ENCODE peak calls at places on chromosome 14, in five cellular contexts. One of them, this sample, is unnamed.

GRCh38 chr14:104983231-104983721 is 2.3 kb upstream of the CLBA1 start:
- DNase-seq in nephron progenitor cell: no peak
- DNase-seq in A549: no peak
- DNase-seq in neural progenitor cell: no peak
- DNase-seq in suprapubic skin: peak
- DNase-seq in this sample: no peak

GRCh38 chr14:74655597-74656389 is 43.8 kb upstream of the LTBP2 start:
- DNase-seq in nephron progenitor cell: no peak
- DNase-seq in A549: peak
- DNase-seq in neural progenitor cell: no peak
- DNase-seq in suprapubic skin: no peak
- DNase-seq in this sample: no peak

GRCh38 chr14:24040692-24041091 is 11.1 kb upstream of the CARMIL3 start:
- DNase-seq in nephron progenitor cell: no peak
- DNase-seq in A549: no peak
- DNase-seq in neural progenitor cell: no peak
- DNase-seq in suprapubic skin: no peak
- DNase-seq in this sample: no peak

GRCh38 chr14:77660754-77661153 is 44.3 kb upstream of the SPTLC2 start:
- DNase-seq in nephron progenitor cell: no peak
- DNase-seq in A549: no peak
- DNase-seq in neural progenitor cell: peak
- DNase-seq in suprapubic skin: no peak
- DNase-seq in this sample: no peak

GRCh38 chr14:77125275-77126073 is 16.1 kb downstream of the ZDHHC22 start:
- DNase-seq in nephron progenitor cell: no peak
- DNase-seq in A549: no peak
- DNase-seq in neural progenitor cell: peak
- DNase-seq in suprapubic skin: no peak
- DNase-seq in this sample: no peak

GRCh38 chr14:103546651-103547454 is 15.6 kb downstream of the BAG5 start:
- DNase-seq in nephron progenitor cell: peak
- DNase-seq in A549: peak
- DNase-seq in neural progenitor cell: peak
- DNase-seq in suprapubic skin: peak
- DNase-seq in this sample: no peak

GRCh38 chr14:72776701-72777255 is 117.1 kb downstream of the DPF3 start:
- DNase-seq in nephron progenitor cell: no peak
- DNase-seq in A549: no peak
- DNase-seq in neural progenitor cell: no peak
- DNase-seq in suprapubic skin: no peak
- DNase-seq in this sample: no peak

GRCh38 chr14:74081491-74081890 is 2.8 kb downstream of the ALDH6A1 start:
- DNase-seq in nephron progenitor cell: no peak
- DNase-seq in A549: no peak
- DNase-seq in neural progenitor cell: no peak
- DNase-seq in suprapubic skin: no peak
- DNase-seq in this sample: no peak

GRCh38 chr14:103050935-103051334 is 6.4 kb downstream of the CDC42BPB start:
- DNase-seq in nephron progenitor cell: no peak
- DNase-seq in A549: no peak
- DNase-seq in neural progenitor cell: no peak
- DNase-seq in suprapubic skin: no peak
- DNase-seq in this sample: no peak

GRCh38 chr14:53792909-53793308 is 163.7 kb downstream of the BMP4 start:
- DNase-seq in nephron progenitor cell: no peak
- DNase-seq in A549: no peak
- DNase-seq in neural progenitor cell: peak
- DNase-seq in suprapubic skin: no peak
- DNase-seq in this sample: no peak
- TF ChIP-seq CTCF in nephron progenitor cell: no peak
- TF ChIP-seq CTCF in A549: no peak
- TF ChIP-seq CTCF in neural progenitor cell: peak
- TF ChIP-seq CTCF in suprapubic skin: no peak
- TF ChIP-seq CTCF in this sample: no peak

DNA sequence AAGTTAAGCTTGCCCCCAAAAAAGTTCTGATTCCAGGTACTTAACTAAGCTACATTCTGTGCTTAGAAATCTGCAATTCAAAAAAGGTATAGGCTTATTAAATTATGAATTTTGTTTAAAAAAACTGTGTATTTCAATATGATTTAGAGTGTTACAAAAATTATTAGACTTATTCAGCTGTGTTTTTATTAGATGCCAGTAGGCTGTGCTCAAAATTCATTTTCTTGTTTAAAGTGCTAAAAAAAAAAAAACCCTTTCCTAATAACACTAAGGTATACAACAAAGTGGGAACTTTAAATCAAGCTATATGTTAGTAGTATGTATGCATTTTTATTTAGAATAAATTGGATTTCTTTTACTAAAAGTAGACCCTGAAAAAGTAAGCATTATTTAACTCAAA is 25.0 kb downstream of the LRRC9 start:
- DNase-seq in nephron progenitor cell: no peak
- DNase-seq in A549: no peak
- DNase-seq in neural progenitor cell: no peak
- DNase-seq in suprapubic skin: no peak
- DNase-seq in this sample: no peak
- TF ChIP-seq CTCF in nephron progenitor cell: no peak
- TF ChIP-seq CTCF in A549: no peak
- TF ChIP-seq CTCF in neural progenitor cell: no peak
- TF ChIP-seq CTCF in suprapubic skin: no peak
- TF ChIP-seq CTCF in this sample: no peak

DNA sequence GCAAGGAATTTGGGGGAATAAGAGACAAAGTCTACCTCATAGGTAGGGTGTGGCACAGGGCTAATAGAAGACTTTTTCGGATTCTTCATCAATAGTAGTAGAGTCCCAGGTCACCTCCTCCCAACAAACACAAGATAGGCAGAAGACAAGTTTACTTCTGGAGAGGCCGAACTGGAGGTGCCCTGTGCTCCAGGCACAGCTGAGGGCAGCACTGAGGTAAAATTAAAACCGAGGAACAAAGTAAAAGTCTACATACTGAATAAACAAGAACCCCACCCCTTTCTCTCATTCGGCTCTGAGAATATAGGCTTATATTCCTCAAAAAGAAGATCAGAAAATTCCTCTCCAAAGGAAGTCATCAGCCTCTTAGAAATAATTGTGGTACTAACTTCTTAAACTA is 161.6 kb downstream of the SEC23A start:
- DNase-seq in nephron progenitor cell: no peak
- DNase-seq in A549: peak
- DNase-seq in neural progenitor cell: no peak
- DNase-seq in suprapubic skin: no peak
- DNase-seq in this sample: no peak
- TF ChIP-seq CTCF in nephron progenitor cell: no peak
- TF ChIP-seq CTCF in A549: no peak
- TF ChIP-seq CTCF in neural progenitor cell: no peak
- TF ChIP-seq CTCF in suprapubic skin: no peak
- TF ChIP-seq CTCF in this sample: no peak

DNA sequence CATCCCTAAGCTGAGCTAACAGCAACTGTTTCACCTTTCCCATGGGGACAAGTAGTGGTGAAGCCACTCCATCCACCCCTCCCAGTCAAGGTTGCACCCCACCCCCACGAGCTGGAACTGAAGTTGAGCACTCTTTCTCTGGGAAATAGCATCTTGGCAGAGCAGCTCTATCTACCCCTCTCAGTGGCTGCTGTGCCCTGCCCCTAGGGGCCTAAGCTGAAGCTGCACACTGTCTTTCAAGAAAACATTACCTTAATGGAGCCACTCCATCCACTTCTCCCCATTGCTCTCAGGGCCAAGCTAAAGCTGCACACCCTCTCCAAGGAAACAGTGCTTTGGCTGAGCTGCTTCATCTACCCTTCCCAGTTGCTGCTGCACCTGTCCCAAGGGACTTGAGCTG is 170.6 kb upstream of the CCDC196 start:
- DNase-seq in nephron progenitor cell: no peak
- DNase-seq in A549: no peak
- DNase-seq in neural progenitor cell: peak
- DNase-seq in suprapubic skin: no peak
- DNase-seq in this sample: no peak
- TF ChIP-seq CTCF in nephron progenitor cell: no peak
- TF ChIP-seq CTCF in A549: no peak
- TF ChIP-seq CTCF in neural progenitor cell: peak
- TF ChIP-seq CTCF in suprapubic skin: no peak
- TF ChIP-seq CTCF in this sample: no peak

GRCh38 chr14:66476964-66477363 is 9.2 kb upstream of the CCDC196 start:
- DNase-seq in nephron progenitor cell: no peak
- DNase-seq in A549: peak
- DNase-seq in neural progenitor cell: no peak
- DNase-seq in suprapubic skin: no peak
- DNase-seq in this sample: no peak
- TF ChIP-seq CTCF in nephron progenitor cell: no peak
- TF ChIP-seq CTCF in A549: no peak
- TF ChIP-seq CTCF in neural progenitor cell: no peak
- TF ChIP-seq CTCF in suprapubic skin: no peak
- TF ChIP-seq CTCF in this sample: no peak

GRCh38 chr14:37585971-37586759 is 8.9 kb downstream of the FOXA1 start:
- DNase-seq in nephron progenitor cell: no peak
- DNase-seq in A549: no peak
- DNase-seq in neural progenitor cell: peak
- DNase-seq in suprapubic skin: no peak
- DNase-seq in this sample: no peak
- TF ChIP-seq CTCF in nephron progenitor cell: no peak
- TF ChIP-seq CTCF in A549: no peak
- TF ChIP-seq CTCF in neural progenitor cell: no peak
- TF ChIP-seq CTCF in suprapubic skin: no peak
- TF ChIP-seq CTCF in this sample: no peak

DNA sequence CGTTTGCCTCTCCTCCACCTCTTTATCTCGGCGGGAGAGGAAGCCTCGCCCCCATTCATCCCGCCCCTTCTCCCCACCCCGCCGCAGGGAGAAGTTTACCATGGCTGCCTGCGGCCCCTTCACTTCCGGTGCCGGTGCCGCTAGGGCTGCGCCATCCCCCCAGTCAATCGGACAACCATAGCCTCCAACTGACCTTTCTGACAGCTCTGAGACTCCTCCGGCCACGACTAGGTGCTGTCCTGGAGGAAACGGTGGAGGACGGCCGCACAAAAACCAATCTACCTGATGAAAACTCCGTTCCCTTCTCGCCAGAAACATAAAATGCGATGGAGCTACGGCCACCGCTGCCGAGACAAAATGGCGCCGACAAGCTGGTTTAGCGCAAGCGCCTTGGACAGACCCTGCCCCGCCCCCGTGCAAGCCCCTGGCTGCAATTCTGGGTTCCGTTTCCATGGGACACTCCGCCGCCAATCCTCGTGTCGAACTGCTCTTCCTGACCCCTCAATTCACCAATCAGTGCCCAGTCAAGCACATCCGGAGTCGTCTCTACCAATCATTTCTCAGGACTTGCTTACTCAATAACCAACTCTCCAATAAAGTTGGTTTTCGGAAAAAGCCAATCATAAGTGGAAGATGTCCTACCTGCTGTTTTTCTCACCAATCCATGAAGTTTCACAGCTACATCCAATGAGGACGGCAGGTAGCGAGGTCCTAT is 436 bp upstream of the ARID4A start:
- DNase-seq in nephron progenitor cell: peak
- DNase-seq in A549: peak
- DNase-seq in neural progenitor cell: peak
- DNase-seq in suprapubic skin: peak
- DNase-seq in this sample: peak
- TF ChIP-seq CTCF in nephron progenitor cell: no peak
- TF ChIP-seq CTCF in A549: no peak
- TF ChIP-seq CTCF in neural progenitor cell: no peak
- TF ChIP-seq CTCF in suprapubic skin: no peak
- TF ChIP-seq CTCF in this sample: no peak

GRCh38 chr14:30657050-30657449 is 34.9 kb downstream of the SCFD1 start:
- DNase-seq in nephron progenitor cell: no peak
- DNase-seq in A549: no peak
- DNase-seq in neural progenitor cell: no peak
- DNase-seq in suprapubic skin: no peak
- DNase-seq in this sample: no peak

GRCh38 chr14:30655124-30655523 is 33.0 kb downstream of the SCFD1 start:
- DNase-seq in nephron progenitor cell: no peak
- DNase-seq in A549: no peak
- DNase-seq in neural progenitor cell: no peak
- DNase-seq in suprapubic skin: no peak
- DNase-seq in this sample: no peak

GRCh38 chr14:30657606-30658163 is 35.6 kb downstream of the SCFD1 start:
- DNase-seq in nephron progenitor cell: no peak
- DNase-seq in A549: peak
- DNase-seq in neural progenitor cell: no peak
- DNase-seq in suprapubic skin: no peak
- DNase-seq in this sample: no peak

GRCh38 chr14:30655658-30656057 is 33.5 kb downstream of the SCFD1 start:
- DNase-seq in nephron progenitor cell: no peak
- DNase-seq in A549: no peak
- DNase-seq in neural progenitor cell: no peak
- DNase-seq in suprapubic skin: no peak
- DNase-seq in this sample: no peak

DNA sequence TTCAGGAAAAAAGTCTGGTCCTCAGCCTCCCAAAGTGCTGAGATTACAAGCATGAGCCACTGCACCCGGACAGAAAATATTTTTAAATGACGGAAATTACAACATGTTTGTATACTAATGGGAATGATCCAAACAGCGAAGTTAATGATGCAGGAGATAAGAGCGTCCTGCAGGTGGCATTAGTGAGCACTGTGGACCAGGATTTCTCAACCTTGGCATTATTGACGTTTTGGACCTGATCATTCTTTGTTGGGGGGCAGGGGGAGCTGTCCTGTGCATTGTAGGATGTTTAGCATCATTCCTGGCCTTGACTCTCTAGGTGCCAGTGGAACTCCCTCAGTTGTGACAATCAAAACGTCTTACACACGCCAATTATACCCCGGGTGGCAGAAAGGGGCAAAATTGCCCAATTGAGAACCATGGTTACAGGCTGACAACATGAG is 34.1 kb downstream of the SCFD1 start:
- DNase-seq in nephron progenitor cell: peak
- DNase-seq in A549: peak
- DNase-seq in neural progenitor cell: peak
- DNase-seq in suprapubic skin: no peak
- DNase-seq in this sample: no peak
- TF ChIP-seq CTCF in nephron progenitor cell: peak
- TF ChIP-seq CTCF in A549: peak
- TF ChIP-seq CTCF in neural progenitor cell: peak
- TF ChIP-seq CTCF in suprapubic skin: peak
- TF ChIP-seq CTCF in this sample: no peak

This sample was measured in omental fat pad.